ENCODE peak calls at places on chromosome 12, in nine cellular contexts. M, Q, W, U, H, K, J, L and Z are unnamed samples.

GRCh38 chr12:52037248-52037861 is 13.9 kb upstream of the NR4A1 start:
- DNase-seq in M (peak), Q (no peak), W (no peak), U (no peak), H (no peak), K (peak), J (no peak), L (peak), Z (no peak)

GRCh38 chr12:124804011-124804621 is 59.5 kb downstream of the SCARB1 start:
- DNase-seq in M (peak), Q (no peak), W (peak), U (no peak), H (no peak), K (no peak), J (peak), L (no peak), Z (no peak)

GRCh38 chr12:28479683-28480082 is 289.4 kb downstream of the CCDC91 start:
- DNase-seq in M (no peak), Q (no peak), W (no peak), U (no peak), H (no peak), K (no peak), J (no peak), L (no peak), Z (no peak)

GRCh38 chr12:69886715-69887114 is 61.7 kb downstream of the MYRFL start:
- DNase-seq in M (no peak), Q (no peak), W (no peak), U (no peak), H (no peak), K (no peak), J (no peak), L (no peak), Z (no peak)

GRCh38 chr12:86660000-86660399 is 403.8 kb upstream of the MGAT4C start:
- DNase-seq in M (no peak), Q (no peak), W (no peak), U (no peak), H (no peak), K (no peak), J (peak), L (no peak), Z (no peak)

GRCh38 chr12:5456906-5457305 is 25.0 kb downstream of the NTF3 start:
- DNase-seq in M (no peak), Q (no peak), W (no peak), U (no peak), H (no peak), K (no peak), J (no peak), L (no peak), Z (no peak)

GRCh38 chr12:57726151-57726883 is 12.2 kb downstream of the AGAP2 start:
- DNase-seq in M (peak), Q (peak), W (peak), U (no peak), H (peak), K (peak), J (peak), L (peak), Z (peak)

GRCh38 chr12:113933201-113933786 is 32.8 kb downstream of the RBM19 start:
- DNase-seq in M (no peak), Q (no peak), W (no peak), U (no peak), H (peak), K (peak), J (no peak), L (no peak), Z (no peak)

GRCh38 chr12:76984566-76984965 is 80.8 kb downstream of the E2F7 start:
- DNase-seq in M (no peak), Q (no peak), W (no peak), U (no peak), H (no peak), K (no peak), J (no peak), L (no peak), Z (no peak)

GRCh38 chr12:89663577-89664357 is 44.9 kb downstream of the ATP2B1 start:
- DNase-seq in M (no peak), Q (no peak), W (no peak), U (no peak), H (no peak), K (no peak), J (no peak), L (no peak), Z (no peak)

GRCh38 chr12:51871918-51872688 is 15.8 kb upstream of the ANKRD33 start:
- DNase-seq in M (no peak), Q (no peak), W (no peak), U (no peak), H (no peak), K (no peak), J (no peak), L (peak), Z (no peak)

GRCh38 chr12:118103601-118104382 is at the start of gene VSIG10:
- DNase-seq in M (peak), Q (peak), W (peak), U (no peak), H (peak), K (peak), J (peak), L (peak), Z (peak)

GRCh38 chr12:129063600-129063999 is 210.3 kb downstream of the GLT1D1 start:
- DNase-seq in M (no peak), Q (no peak), W (no peak), U (no peak), H (no peak), K (no peak), J (no peak), L (no peak), Z (no peak)

GRCh38 chr12:59861635-59862034 is 265.8 kb downstream of the SLC16A7 start:
- DNase-seq in M (no peak), Q (no peak), W (no peak), U (no peak), H (no peak), K (no peak), J (no peak), L (no peak), Z (no peak)

GRCh38 chr12:124947561-124948398 is 33.3 kb upstream of the UBC start:
- DNase-seq in M (no peak), Q (no peak), W (no peak), U (no peak), H (no peak), K (no peak), J (no peak), L (no peak), Z (no peak)

GRCh38 chr12:55997535-55997859 is 421 bp downstream of the SUOX start:
- DNase-seq in M (no peak), Q (no peak), W (no peak), U (no peak), H (no peak), K (no peak), J (no peak), L (no peak), Z (no peak)

GRCh38 chr12:111557271-111558106 is 41.6 kb downstream of the ATXN2 start:
- DNase-seq in M (no peak), Q (no peak), W (no peak), U (no peak), H (no peak), K (no peak), J (no peak), L (no peak), Z (no peak)

GRCh38 chr12:117038023-117038680 is 61.1 kb downstream of the TESC start:
- DNase-seq in M (no peak), Q (no peak), W (no peak), U (no peak), H (no peak), K (no peak), J (no peak), L (no peak), Z (no peak)

GRCh38 chr12:23817345-23817744 is 132.1 kb downstream of the SOX5 start:
- DNase-seq in M (no peak), Q (no peak), W (no peak), U (no peak), H (no peak), K (no peak), J (no peak), L (no peak), Z (no peak)

GRCh38 chr12:38775457-38775856 is 129.9 kb downstream of the CPNE8 start:
- DNase-seq in M (no peak), Q (no peak), W (no peak), U (no peak), H (no peak), K (no peak), J (no peak), L (no peak), Z (no peak)

GRCh38 chr12:97960225-97960624 is 497.6 kb downstream of the RMST start:
- DNase-seq in M (no peak), Q (no peak), W (no peak), U (no peak), H (no peak), K (no peak), J (no peak), L (no peak), Z (no peak)

GRCh38 chr12:108853426-108853825 is 4.0 kb downstream of the SSH1 start:
- DNase-seq in M (no peak), Q (no peak), W (no peak), U (no peak), H (no peak), K (no peak), J (no peak), L (no peak), Z (no peak)

GRCh38 chr12:27511031-27511722 is 12.8 kb upstream of the PPFIBP1 start:
- DNase-seq in M (no peak), Q (no peak), W (no peak), U (no peak), H (no peak), K (no peak), J (no peak), L (no peak), Z (no peak)

GRCh38 chr12:125193798-125194562 is 128.7 kb downstream of the AACS start:
- DNase-seq in M (no peak), Q (no peak), W (no peak), U (no peak), H (no peak), K (no peak), J (peak), L (no peak), Z (no peak)

GRCh38 chr12:132428872-132429121 is 61.2 kb upstream of the FBRSL1 start:
- DNase-seq in M (no peak), Q (no peak), W (peak), U (no peak), H (no peak), K (no peak), J (no peak), L (no peak), Z (no peak)

GRCh38 chr12:112536367-112536730 is 117.6 kb downstream of the PTPN11 start:
- DNase-seq in M (no peak), Q (no peak), W (no peak), U (no peak), H (no peak), K (no peak), J (no peak), L (no peak), Z (no peak)

DNA sequence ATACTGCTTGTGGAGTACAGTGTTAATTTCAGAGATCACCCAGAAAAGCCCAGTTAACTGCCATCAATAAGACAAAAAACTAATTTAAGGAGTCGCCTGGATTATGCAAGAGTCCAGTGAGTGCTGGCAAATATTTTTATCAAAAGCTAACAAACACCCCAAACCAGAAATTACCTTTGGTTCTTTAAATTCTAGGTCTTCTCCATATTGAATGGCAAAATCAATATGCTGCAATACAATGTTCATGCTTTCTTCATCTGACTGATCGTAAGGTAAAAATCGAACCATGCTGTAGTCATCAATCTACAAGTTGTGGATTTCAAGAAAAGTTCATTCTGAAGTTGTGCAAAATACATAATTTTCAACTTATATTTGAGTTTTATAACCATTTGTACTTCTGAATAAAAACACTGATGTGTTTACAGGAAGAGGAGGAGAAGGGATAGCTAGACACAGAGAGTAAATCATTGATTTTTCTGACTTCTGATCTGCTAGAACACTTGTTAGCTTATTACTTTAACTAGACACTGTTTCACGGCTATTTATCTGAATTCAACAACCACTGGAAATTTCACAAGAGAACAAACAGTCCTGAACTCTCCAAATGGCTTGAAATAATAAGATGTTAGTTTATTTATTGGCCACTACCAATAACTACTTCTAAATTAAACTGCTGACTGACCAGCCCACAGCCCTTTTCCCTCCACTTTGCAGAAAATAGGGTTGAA is 3.6 kb upstream of the ARPC3 start:
- DNase-seq in M (no peak), Q (no peak), W (no peak), U (no peak), H (no peak), K (no peak), J (no peak), L (no peak), Z (no peak)
- H3K27ac ChIP-seq in M (no peak), Q (no peak), W (no peak), U (no peak), H (no peak), K (no peak), J (no peak), L (no peak), Z (no peak)

GRCh38 chr12:22018860-22019259 is 27.2 kb upstream of the CMAS start:
- DNase-seq in M (no peak), Q (no peak), W (no peak), U (no peak), H (no peak), K (no peak), J (peak), L (no peak), Z (no peak)
- TF ChIP-seq CTCF in M (peak), Q (peak), W (peak), U (peak), H (peak), K (peak), J (peak), L (peak), Z (peak)

GRCh38 chr12:11941601-11942360 is 129.0 kb upstream of the BCL2L14 start:
- DNase-seq in M (no peak), Q (no peak), W (no peak), U (peak), H (no peak), K (no peak), J (no peak), L (no peak), Z (no peak)
- H3K27ac ChIP-seq in M (no peak), Q (no peak), W (no peak), U (no peak), H (no peak), K (no peak), J (no peak), L (no peak), Z (no peak)

GRCh38 chr12:93060666-93061413 is 131.7 kb upstream of the EEA1 start:
- DNase-seq in M (no peak), Q (no peak), W (no peak), U (peak), H (no peak), K (peak), J (no peak), L (no peak), Z (no peak)
- TF ChIP-seq CTCF in M (no peak), Q (no peak), W (no peak), U (no peak), H (no peak), K (no peak), J (no peak), L (no peak), Z (no peak)

DNA sequence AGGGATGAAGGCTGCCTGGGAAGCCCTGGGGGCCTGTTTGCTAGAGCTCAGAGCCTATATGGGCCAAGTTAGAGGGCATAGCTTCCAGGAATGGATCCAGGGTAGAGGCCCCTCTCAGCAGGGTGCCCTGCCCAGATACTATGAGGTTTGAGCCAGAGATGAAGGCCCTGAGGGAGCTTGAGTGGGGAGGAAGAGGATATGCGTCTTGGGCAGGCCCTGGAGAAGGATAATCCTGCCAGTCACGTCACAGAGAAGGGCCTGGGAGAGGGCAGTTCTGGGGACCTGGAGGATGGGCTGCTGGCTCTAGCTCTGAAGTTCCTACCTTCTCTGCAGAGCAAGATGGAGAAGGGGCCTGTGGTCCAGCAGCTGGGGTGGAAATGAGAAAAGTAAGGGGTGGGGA is 5.9 kb upstream of the CACNB3 start:
- DNase-seq in M (no peak), Q (no peak), W (no peak), U (no peak), H (no peak), K (no peak), J (no peak), L (no peak), Z (no peak)
- H3K27ac ChIP-seq in M (no peak), Q (no peak), W (no peak), U (peak), H (no peak), K (peak), J (peak), L (no peak), Z (peak)

DNA sequence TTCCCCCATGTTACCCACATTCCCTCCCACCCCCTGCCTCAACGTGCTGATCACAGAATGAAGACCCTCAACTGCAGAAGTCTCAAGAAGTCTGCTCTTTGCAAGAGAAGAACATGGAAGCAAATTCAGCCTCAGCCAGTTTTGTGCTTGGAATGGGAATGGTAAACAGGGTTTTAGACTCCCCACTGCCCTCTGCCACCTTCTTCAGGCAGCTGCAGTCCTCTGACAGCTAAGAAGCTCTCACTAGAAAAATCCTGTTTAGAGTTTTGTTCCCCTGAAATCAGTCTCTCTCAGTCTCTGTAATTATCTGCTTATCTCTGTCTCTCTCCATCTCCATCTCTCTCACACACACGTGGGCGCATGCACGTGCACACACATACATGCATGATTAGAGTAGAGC is 85.4 kb downstream of the CRACR2A start:
- DNase-seq in M (no peak), Q (no peak), W (no peak), U (no peak), H (peak), K (no peak), J (peak), L (no peak), Z (no peak)
- TF ChIP-seq CTCF in M (no peak), Q (no peak), W (no peak), U (no peak), H (no peak), K (no peak), J (no peak), L (no peak), Z (no peak)